ENCODE peak calls at places on chromosomes 16 and 17, in four cellular contexts. R, V, X and H are unnamed samples.

GRCh38 chr16:49490321-49490705 is 116.7 kb downstream of the C16orf78 start:
- DNase-seq in X (no peak), R (no peak), V (no peak), H (no peak)

GRCh38 chr17:34125921-34126320 is 129.2 kb upstream of the CCL2 start:
- DNase-seq in R (no peak), X (no peak), V (no peak), H (no peak)

GRCh38 chr16:27698266-27698665 is 148.3 kb downstream of the KATNIP start:
- DNase-seq in R (no peak), X (no peak), V (no peak), H (no peak)

GRCh38 chr17:63433746-63434591 is 12.1 kb downstream of the CYB561 start:
- DNase-seq in V (peak; percentile 85), X (peak; percentile 89), R (peak; percentile 80), H (peak; percentile 55)

GRCh38 chr16:73082608-73083007 is 34.7 kb upstream of the ZFHX3 start:
- DNase-seq in V (peak; percentile 91), X (no peak), R (no peak), H (no peak)

GRCh38 chr16:55569025-55569424 is 2.5 kb downstream of the CAPNS2 start:
- DNase-seq in V (no peak), X (no peak), R (no peak), H (no peak)

GRCh38 chr16:11418506-11418905 is 73.2 kb downstream of the RMI2 start:
- DNase-seq in X (no peak), V (no peak), R (no peak), H (no peak)

GRCh38 chr16:89705006-89705405 is 3.5 kb upstream of the SPATA2L start:
- DNase-seq in V (no peak), X (no peak), R (no peak), H (no peak)

GRCh38 chr17:71084219-71084618 is 914.9 kb downstream of the KCNJ2 start:
- DNase-seq in V (no peak), R (no peak), X (no peak), H (no peak)

GRCh38 chr17:39045948-39046679 is 78.9 kb upstream of the FBXO47 start:
- DNase-seq in R (no peak), X (no peak), V (no peak), H (no peak)

GRCh38 chr17:40751065-40751464 is 4.1 kb downstream of the KRT25 start:
- DNase-seq in R (no peak), V (no peak), X (no peak), H (no peak)

GRCh38 chr16:68144008-68144407 is 58.8 kb downstream of the NFATC3 start:
- DNase-seq in R (no peak), V (no peak), X (no peak), H (no peak)

GRCh38 chr16:71367243-71367976 is 8.9 kb downstream of the CALB2 start:
- DNase-seq in R (no peak), X (no peak), V (no peak), H (no peak)

GRCh38 chr16:27572711-27573110 is 22.8 kb downstream of the KATNIP start:
- DNase-seq in R (no peak), V (no peak), X (no peak), H (no peak)

GRCh38 chr17:19347323-19348080 is 15.0 kb downstream of the B9D1 start:
- DNase-seq in R (no peak), V (no peak), X (no peak), H (no peak)

GRCh38 chr16:9977333-9977897 is 204.8 kb downstream of the GRIN2A start:
- DNase-seq in X (no peak), V (no peak), R (no peak), H (no peak)

GRCh38 chr17:21239680-21240374 is 13.4 kb downstream of the NATD1 start:
- DNase-seq in R (no peak), V (no peak), X (no peak), H (no peak)

GRCh38 chr17:46817901-46818209 is 637 bp downstream of the WNT3 start:
- DNase-seq in X (no peak), R (no peak), V (no peak), H (no peak)

GRCh38 chr17:63804328-63804727 is 22.9 kb upstream of the PSMC5 start:
- DNase-seq in R (no peak), V (no peak), X (no peak), H (no peak)

GRCh38 chr17:4483012-4483840 is 15.5 kb upstream of the SPNS2 start:
- DNase-seq in V (no peak), X (no peak), R (peak; percentile 5), H (no peak)

DNA sequence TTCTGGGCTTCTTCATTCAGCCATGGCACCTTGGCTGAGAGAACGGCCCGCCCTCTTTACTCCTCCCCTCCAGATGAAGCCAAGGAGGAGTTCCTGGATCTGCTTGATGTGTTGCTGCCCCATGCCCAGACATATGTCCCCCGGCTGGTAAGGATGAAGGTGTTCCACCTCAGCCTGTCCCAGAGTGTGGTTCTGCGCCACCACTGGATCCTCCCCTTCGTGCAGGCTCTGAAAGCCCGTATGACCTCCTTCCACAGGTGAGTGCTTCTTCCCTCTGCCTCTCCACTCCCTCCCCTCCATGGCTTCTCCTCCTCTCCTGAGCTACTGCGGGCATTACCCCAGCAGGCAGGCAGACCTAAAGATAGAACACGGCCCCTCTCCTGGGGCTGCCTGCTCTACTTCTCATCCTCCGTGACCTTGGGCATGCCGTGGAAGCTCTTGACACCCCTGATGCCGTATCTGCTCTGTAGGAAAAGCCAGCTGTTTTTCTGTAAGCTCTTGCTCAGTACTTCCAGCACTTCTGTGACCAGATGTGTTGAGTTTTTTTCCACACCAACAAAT is 8.7 kb downstream of the USB1 start:
- DNase-seq in R (peak; percentile 21), V (no peak), X (peak; percentile 12), H (no peak)
- H3K4me3 ChIP-seq in R (no peak overlapping the region), V (no peak overlapping the region), X (no peak overlapping the region), H (no peak overlapping the region)

GRCh38 chr16:52547001-52547833 is at the start of gene TOX3:
- DNase-seq in X (no peak), R (peak; percentile 10), V (no peak), H (peak; percentile 67)
- H3K4me3 ChIP-seq in X (peak within 1 kb of the TSS; percentile 58), R (no peak within 1 kb of the TSS), V (no peak within 1 kb of the TSS), H (peak within 1 kb of the TSS; percentile 53)

GRCh38 chr17:48583708-48584582 is 5.8 kb upstream of the HOXB4 start:
- DNase-seq in X (no peak), R (no peak), V (no peak), H (no peak)
- H3K4me3 ChIP-seq in X (no peak overlapping the region), R (no peak overlapping the region), V (peak overlapping the region; percentile 78), H (no peak overlapping the region)

DNA sequence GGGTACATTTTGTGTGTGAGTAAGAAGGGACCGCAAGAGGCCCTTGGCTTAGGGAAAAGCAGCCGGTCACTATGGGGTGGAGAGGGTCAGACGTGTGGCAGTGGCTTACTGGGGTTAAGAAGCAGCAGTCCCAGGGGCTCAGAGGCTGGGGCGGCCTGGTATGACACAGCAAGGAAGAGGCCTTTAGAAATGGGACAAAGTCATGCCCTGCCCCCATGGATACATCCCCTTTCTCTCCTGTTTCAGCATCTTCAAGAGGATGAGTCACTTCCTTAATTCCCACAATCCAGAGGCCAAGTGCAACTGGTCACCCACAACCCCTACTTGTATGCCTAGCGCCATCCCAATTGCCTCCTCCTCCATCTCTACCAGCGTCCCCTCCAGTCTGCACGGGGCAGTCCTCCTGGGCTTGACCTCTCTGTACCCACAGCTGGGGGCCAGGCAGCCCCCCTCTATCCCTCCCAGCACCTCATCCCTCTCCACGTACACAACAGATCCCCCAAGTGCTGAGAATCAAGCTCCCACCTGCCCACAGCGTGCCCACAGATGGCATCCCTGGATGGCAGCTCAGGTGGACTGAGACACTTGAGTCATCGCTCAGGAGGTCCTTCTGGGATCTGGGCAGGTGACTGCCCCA is 6.9 kb upstream of the EFTUD2 start:
- DNase-seq in V (peak; percentile 87), X (no peak), R (no peak), H (no peak)
- H3K4me3 ChIP-seq in V (no peak overlapping the region), X (no peak overlapping the region), R (no peak overlapping the region), H (no peak overlapping the region)